ENCODE peak calls at places on chromosomes 1 and 21, in eight cellular contexts. V is fibroblast of gingiva; T is ascending aorta; E is GOT3; R is AG08396; W is ACHN; B is A549; A is stimulated activated CD8-positive, alpha-beta memory T cell treated with anti-CD3 and anti-CD28 coated beads, Interleukin-15, amount 100 ng/mL, for 4 hours. N is an unnamed sample.
A peak's percentile ranks its signal among the peaks of the same experiment; 100 is the strongest.

GRCh38 chr1:113542221-113542701 is 151.9 kb downstream of the MAGI3 start:
- DNase-seq in B (peak; percentile 24), E (no peak), R (no peak), A (no peak), T (no peak), V (peak; percentile 74), W (no peak), N (no peak)

GRCh38 chr1:196393282-196393681 is 215.0 kb downstream of the KCNT2 start:
- DNase-seq in R (no peak), T (no peak), B (no peak), E (no peak), V (no peak), W (no peak), A (no peak), N (no peak)

GRCh38 chr1:89472886-89473285 is 51.7 kb upstream of the LRRC8B start:
- DNase-seq in W (no peak), E (no peak), R (no peak), V (no peak), T (no peak), A (no peak), B (no peak), N (no peak)

GRCh38 chr1:225809842-225810578 is at the start of gene EPHX1:
- DNase-seq in B (peak; percentile 87), V (peak; percentile 86), T (peak; percentile 94), A (peak; percentile 14), R (peak; percentile 97), W (peak; percentile 92), E (peak; percentile 50), N (peak; percentile 46)

GRCh38 chr1:97743129-97743528 is 177.7 kb downstream of the DPYD start:
- DNase-seq in E (no peak), R (no peak), T (no peak), V (no peak), A (no peak), B (no peak), W (no peak), N (no peak)

GRCh38 chr21:41612674-41613250 is 104.8 kb upstream of the TMPRSS2 start:
- DNase-seq in E (peak; percentile 64), B (peak; percentile 75), W (peak; percentile 33), R (peak; percentile 86), V (peak; percentile 99), T (peak; percentile 97), A (no peak), N (no peak)

GRCh38 chr1:3125546-3126368 is 56.8 kb downstream of the PRDM16 start:
- DNase-seq in E (no peak), T (no peak), R (no peak), V (no peak), W (no peak), A (no peak), B (no peak), N (no peak)

GRCh38 chr1:205261946-205262668 is 34.4 kb downstream of the TMCC2 start:
- DNase-seq in R (peak; percentile 43), W (no peak), A (no peak), V (no peak), B (no peak), E (no peak), T (no peak), N (no peak)

GRCh38 chr1:23385119-23385621 is 15.5 kb upstream of the ZNF436 start:
- DNase-seq in R (no peak), T (no peak), B (no peak), V (no peak), E (no peak), W (no peak), A (no peak), N (no peak)

GRCh38 chr1:64318428-64318827 is 115.0 kb downstream of the UBE2U start:
- DNase-seq in V (peak; percentile 9), T (no peak), R (no peak), B (no peak), A (no peak), W (no peak), E (no peak), N (no peak)

GRCh38 chr1:26771643-26772321 is 16.0 kb upstream of the PIGV start:
- DNase-seq in T (peak; percentile 79), V (peak; percentile 91), W (peak; percentile 95), A (peak; percentile 10), E (peak; percentile 88), B (peak; percentile 87), R (peak; percentile 88), N (peak; percentile 5)

GRCh38 chr1:22105611-22106207 is 37.2 kb downstream of the WNT4 start:
- DNase-seq in V (peak; percentile 48), R (peak; percentile 50), E (no peak), T (no peak), A (no peak), B (peak; percentile 56), W (peak; percentile 61), N (no peak)

GRCh38 chr1:234369784-234370183 is 3.5 kb upstream of the COA6 start:
- DNase-seq in T (no peak), R (no peak), E (no peak), W (no peak), A (no peak), V (peak; percentile 60), B (peak; percentile 75), N (no peak)

GRCh38 chr1:243354511-243355153 is 98.8 kb downstream of the SDCCAG8 start:
- DNase-seq in B (no peak), V (peak; percentile 3), W (peak; percentile 63), R (peak; percentile 17), A (no peak), T (no peak), E (no peak), N (no peak)

GRCh38 chr1:26998319-26999300 is 5.1 kb downstream of the TRNP1 start:
- DNase-seq in B (peak; percentile 67), A (no peak), V (peak; percentile 72), R (no peak), T (no peak), W (peak; percentile 51), E (no peak), N (no peak)

GRCh38 chr1:77538956-77539509 is 143.4 kb downstream of the ZZZ3 start:
- DNase-seq in E (no peak), W (peak; percentile 89), B (peak; percentile 63), A (no peak), R (peak; percentile 79), T (no peak), V (peak; percentile 94), N (no peak)

GRCh38 chr1:186391841-186392240 is 16.2 kb downstream of the ODR4 start:
- DNase-seq in E (no peak), V (no peak), R (no peak), T (no peak), B (no peak), W (no peak), A (no peak), N (no peak)

GRCh38 chr1:70818391-70818790 is 229.2 kb downstream of the PTGER3 start:
- DNase-seq in E (no peak), V (peak; percentile 10), T (no peak), B (no peak), A (no peak), R (peak; percentile 11), W (no peak), N (no peak)

GRCh38 chr1:2411801-2412394 is 466 bp downstream of the PEX10 start:
- DNase-seq in R (peak; percentile 61), A (no peak), V (no peak), E (no peak), T (no peak), B (peak; percentile 29), W (no peak), N (no peak)

GRCh38 chr1:198633675-198634121 is 5.1 kb upstream of the PTPRC start:
- DNase-seq in V (no peak), A (no peak), W (no peak), E (no peak), B (no peak), R (no peak), T (no peak), N (no peak)